ENCODE peak calls at places on chromosomes 1 and 21, in four cellular contexts. One of them, this sample, is unnamed.
A peak's percentile ranks its signal among the peaks of the same experiment; 100 is the strongest.

GRCh38 chr1:178529364-178530036 is 16.6 kb downstream of the TEX35 start:
- DNase-seq in T1000: no peak
- DNase-seq in aorta: peak; percentile 42
- DNase-seq in naive thymus-derived CD8-positive, alpha-beta T cell: no peak
- DNase-seq in this sample: no peak

GRCh38 chr21:36478207-36478701 is 1.7 kb downstream of the CLDN14 start:
- DNase-seq in aorta: no peak
- DNase-seq in naive thymus-derived CD8-positive, alpha-beta T cell: no peak
- DNase-seq in T1000: peak; percentile 48
- DNase-seq in this sample: no peak

GRCh38 chr1:35350872-35351271 is 82.4 kb downstream of the ZMYM4 start:
- DNase-seq in T1000: no peak
- DNase-seq in aorta: no peak
- DNase-seq in naive thymus-derived CD8-positive, alpha-beta T cell: no peak
- DNase-seq in this sample: peak; percentile 59

GRCh38 chr21:29657228-29657989 is 282.4 kb downstream of the GRIK1 start:
- DNase-seq in naive thymus-derived CD8-positive, alpha-beta T cell: no peak
- DNase-seq in aorta: no peak
- DNase-seq in T1000: no peak
- DNase-seq in this sample: no peak

GRCh38 chr1:245803666-245804037 is 648.9 kb downstream of the KIF26B start:
- DNase-seq in naive thymus-derived CD8-positive, alpha-beta T cell: no peak
- DNase-seq in aorta: no peak
- DNase-seq in T1000: no peak
- DNase-seq in this sample: no peak

GRCh38 chr1:157496121-157496526 is 56.2 kb downstream of the FCRL5 start:
- DNase-seq in T1000: no peak
- DNase-seq in aorta: no peak
- DNase-seq in naive thymus-derived CD8-positive, alpha-beta T cell: peak; percentile 37
- DNase-seq in this sample: no peak

GRCh38 chr1:22639286-22639685 is 2.9 kb downstream of the C1QA start:
- DNase-seq in aorta: no peak
- DNase-seq in naive thymus-derived CD8-positive, alpha-beta T cell: no peak
- DNase-seq in T1000: no peak
- DNase-seq in this sample: no peak

GRCh38 chr1:44609412-44609767 is 64.9 kb downstream of the TMEM53 start:
- DNase-seq in naive thymus-derived CD8-positive, alpha-beta T cell: no peak
- DNase-seq in T1000: no peak
- DNase-seq in aorta: peak; percentile 85
- DNase-seq in this sample: peak; percentile 69

GRCh38 chr1:59076612-59077011 is 220.3 kb upstream of the FGGY start:
- DNase-seq in aorta: no peak
- DNase-seq in T1000: no peak
- DNase-seq in naive thymus-derived CD8-positive, alpha-beta T cell: no peak
- DNase-seq in this sample: no peak

GRCh38 chr1:231338270-231339128 is at the start of gene SPRTN:
- DNase-seq in naive thymus-derived CD8-positive, alpha-beta T cell: no peak
- DNase-seq in T1000: no peak
- DNase-seq in aorta: no peak
- DNase-seq in this sample: no peak

GRCh38 chr1:181113061-181113695 is 24.7 kb downstream of the IER5 start:
- DNase-seq in T1000: peak; percentile 24
- DNase-seq in naive thymus-derived CD8-positive, alpha-beta T cell: no peak
- DNase-seq in aorta: no peak
- DNase-seq in this sample: no peak

GRCh38 chr21:46006547-46007497 is 25.3 kb downstream of the COL6A1 start:
- DNase-seq in T1000: no peak
- DNase-seq in naive thymus-derived CD8-positive, alpha-beta T cell: peak; percentile 14
- DNase-seq in aorta: no peak
- DNase-seq in this sample: peak; percentile 22

GRCh38 chr1:6971699-6972098 is 186.4 kb downstream of the CAMTA1 start:
- DNase-seq in aorta: peak; percentile 21
- DNase-seq in naive thymus-derived CD8-positive, alpha-beta T cell: no peak
- DNase-seq in T1000: no peak
- DNase-seq in this sample: no peak

GRCh38 chr1:179129702-179130473 is 48.0 kb downstream of the TOR3A start:
- DNase-seq in T1000: no peak
- DNase-seq in aorta: no peak
- DNase-seq in naive thymus-derived CD8-positive, alpha-beta T cell: peak; percentile 38
- DNase-seq in this sample: no peak

GRCh38 chr1:50275564-50275963 is 147.7 kb downstream of the DMRTA2 start:
- DNase-seq in aorta: no peak
- DNase-seq in naive thymus-derived CD8-positive, alpha-beta T cell: no peak
- DNase-seq in T1000: no peak
- DNase-seq in this sample: no peak

GRCh38 chr1:187383366-187383765 is 554.6 kb downstream of the PLA2G4A start:
- DNase-seq in aorta: no peak
- DNase-seq in T1000: no peak
- DNase-seq in naive thymus-derived CD8-positive, alpha-beta T cell: no peak
- DNase-seq in this sample: no peak

GRCh38 chr1:47725000-47725731 is 272.0 kb downstream of the TRABD2B start:
- DNase-seq in T1000: no peak
- DNase-seq in aorta: peak; percentile 82
- DNase-seq in naive thymus-derived CD8-positive, alpha-beta T cell: no peak
- DNase-seq in this sample: no peak

GRCh38 chr1:113207019-113207418 is 134.0 kb downstream of the LRIG2 start:
- DNase-seq in naive thymus-derived CD8-positive, alpha-beta T cell: no peak
- DNase-seq in T1000: no peak
- DNase-seq in aorta: no peak
- DNase-seq in this sample: no peak

GRCh38 chr21:31974454-31974985 is 101.7 kb downstream of the HUNK start:
- DNase-seq in naive thymus-derived CD8-positive, alpha-beta T cell: peak; percentile 68
- DNase-seq in T1000: no peak
- DNase-seq in aorta: no peak
- DNase-seq in this sample: peak; percentile 28

GRCh38 chr1:2192031-2192995 is 2.3 kb downstream of the FAAP20 start:
- DNase-seq in naive thymus-derived CD8-positive, alpha-beta T cell: no peak
- DNase-seq in aorta: no peak
- DNase-seq in T1000: no peak
- DNase-seq in this sample: no peak

GRCh38 chr1:15757575-15758401 is 807 bp upstream of the FBLIM1 start:
- DNase-seq in aorta: no peak
- DNase-seq in T1000: peak; percentile 21
- DNase-seq in naive thymus-derived CD8-positive, alpha-beta T cell: no peak
- DNase-seq in this sample: no peak

GRCh38 chr1:20449736-20450311 is 36.2 kb downstream of the CAMK2N1 start:
- DNase-seq in naive thymus-derived CD8-positive, alpha-beta T cell: no peak
- DNase-seq in T1000: no peak
- DNase-seq in aorta: no peak
- DNase-seq in this sample: no peak

GRCh38 chr21:28899744-28900143 is 92.9 kb downstream of the LTN1 start:
- DNase-seq in aorta: no peak
- DNase-seq in naive thymus-derived CD8-positive, alpha-beta T cell: no peak
- DNase-seq in T1000: no peak
- DNase-seq in this sample: no peak

GRCh38 chr1:117575586-117576225 is 30.1 kb upstream of the TENT5C start:
- DNase-seq in naive thymus-derived CD8-positive, alpha-beta T cell: no peak
- DNase-seq in T1000: no peak
- DNase-seq in aorta: no peak
- DNase-seq in this sample: no peak

GRCh38 chr21:45154511-45155508 is 80.4 kb downstream of the ADARB1 start:
- DNase-seq in aorta: peak; percentile 72
- DNase-seq in naive thymus-derived CD8-positive, alpha-beta T cell: no peak
- DNase-seq in T1000: no peak
- DNase-seq in this sample: peak; percentile 3

GRCh38 chr21:41899431-41900202 is 20.5 kb upstream of the PRDM15 start:
- DNase-seq in naive thymus-derived CD8-positive, alpha-beta T cell: peak; percentile 35
- DNase-seq in aorta: no peak
- DNase-seq in T1000: no peak
- DNase-seq in this sample: no peak

This sample was measured in stomach.